ENCODE peak calls at places on chromosomes 16 and 17, in eight cellular contexts. One of them, this sample, is unnamed.

GRCh38 chr17:41456206-41456605 is 11.0 kb downstream of the KRT32 start:
- DNase-seq in CD8-positive, alpha-beta memory T cell: no peak
- DNase-seq in activated CD4-positive, CD25-positive, alpha-beta regulatory T cell: no peak
- DNase-seq in HEK293T: no peak
- DNase-seq in non-pigmented ciliary epithelial cell: no peak
- DNase-seq in NCI-H345: no peak
- DNase-seq in T-helper 2 cell: no peak
- DNase-seq in HS-5: no peak
- DNase-seq in this sample: no peak

GRCh38 chr17:37790153-37790552 is 45.3 kb upstream of the HNF1B start:
- DNase-seq in T-helper 2 cell: no peak
- DNase-seq in CD8-positive, alpha-beta memory T cell: no peak
- DNase-seq in HS-5: no peak
- DNase-seq in non-pigmented ciliary epithelial cell: no peak
- DNase-seq in activated CD4-positive, CD25-positive, alpha-beta regulatory T cell: no peak
- DNase-seq in HEK293T: no peak
- DNase-seq in NCI-H345: no peak
- DNase-seq in this sample: no peak

GRCh38 chr16:88854306-88855111 is 2.2 kb downstream of the GALNS start:
- DNase-seq in CD8-positive, alpha-beta memory T cell: no peak
- DNase-seq in HEK293T: no peak
- DNase-seq in T-helper 2 cell: no peak
- DNase-seq in non-pigmented ciliary epithelial cell: no peak
- DNase-seq in NCI-H345: no peak
- DNase-seq in HS-5: no peak
- DNase-seq in activated CD4-positive, CD25-positive, alpha-beta regulatory T cell: no peak
- DNase-seq in this sample: no peak

GRCh38 chr17:64275016-64275415 is 12.0 kb upstream of the TEX2 start:
- DNase-seq in HEK293T: no peak
- DNase-seq in CD8-positive, alpha-beta memory T cell: no peak
- DNase-seq in activated CD4-positive, CD25-positive, alpha-beta regulatory T cell: no peak
- DNase-seq in HS-5: no peak
- DNase-seq in non-pigmented ciliary epithelial cell: no peak
- DNase-seq in NCI-H345: no peak
- DNase-seq in T-helper 2 cell: no peak
- DNase-seq in this sample: no peak

GRCh38 chr17:56114469-56114868 is 38.8 kb upstream of the ANKFN1 start:
- DNase-seq in non-pigmented ciliary epithelial cell: no peak
- DNase-seq in activated CD4-positive, CD25-positive, alpha-beta regulatory T cell: no peak
- DNase-seq in HEK293T: no peak
- DNase-seq in CD8-positive, alpha-beta memory T cell: no peak
- DNase-seq in HS-5: no peak
- DNase-seq in T-helper 2 cell: no peak
- DNase-seq in NCI-H345: no peak
- DNase-seq in this sample: no peak

GRCh38 chr17:77193653-77194052 is 52.9 kb downstream of the SEC14L1 start:
- DNase-seq in T-helper 2 cell: no peak
- DNase-seq in non-pigmented ciliary epithelial cell: no peak
- DNase-seq in activated CD4-positive, CD25-positive, alpha-beta regulatory T cell: no peak
- DNase-seq in CD8-positive, alpha-beta memory T cell: no peak
- DNase-seq in HEK293T: no peak
- DNase-seq in NCI-H345: no peak
- DNase-seq in HS-5: no peak
- DNase-seq in this sample: no peak

GRCh38 chr17:74605361-74605760 is 13.3 kb upstream of the CD300LD start:
- DNase-seq in NCI-H345: no peak
- DNase-seq in activated CD4-positive, CD25-positive, alpha-beta regulatory T cell: no peak
- DNase-seq in T-helper 2 cell: no peak
- DNase-seq in CD8-positive, alpha-beta memory T cell: no peak
- DNase-seq in HEK293T: no peak
- DNase-seq in non-pigmented ciliary epithelial cell: no peak
- DNase-seq in HS-5: peak; percentile 26
- DNase-seq in this sample: no peak

GRCh38 chr16:49600976-49601375 is 227.4 kb downstream of the C16orf78 start:
- DNase-seq in HS-5: no peak
- DNase-seq in NCI-H345: no peak
- DNase-seq in T-helper 2 cell: no peak
- DNase-seq in CD8-positive, alpha-beta memory T cell: no peak
- DNase-seq in HEK293T: no peak
- DNase-seq in activated CD4-positive, CD25-positive, alpha-beta regulatory T cell: no peak
- DNase-seq in non-pigmented ciliary epithelial cell: no peak
- DNase-seq in this sample: no peak

GRCh38 chr17:35167046-35167445 is 19.4 kb downstream of the UNC45B start:
- DNase-seq in NCI-H345: no peak
- DNase-seq in non-pigmented ciliary epithelial cell: no peak
- DNase-seq in HEK293T: no peak
- DNase-seq in HS-5: no peak
- DNase-seq in activated CD4-positive, CD25-positive, alpha-beta regulatory T cell: no peak
- DNase-seq in T-helper 2 cell: no peak
- DNase-seq in CD8-positive, alpha-beta memory T cell: no peak
- DNase-seq in this sample: no peak

GRCh38 chr16:84519855-84520254 is 15.4 kb upstream of the MEAK7 start:
- DNase-seq in HS-5: no peak
- DNase-seq in activated CD4-positive, CD25-positive, alpha-beta regulatory T cell: no peak
- DNase-seq in non-pigmented ciliary epithelial cell: no peak
- DNase-seq in CD8-positive, alpha-beta memory T cell: no peak
- DNase-seq in T-helper 2 cell: no peak
- DNase-seq in NCI-H345: no peak
- DNase-seq in HEK293T: no peak
- DNase-seq in this sample: no peak